ENCODE peak calls at places on chromosomes 4 and X, in ten cellular contexts. A is pancreas; G is fibroblast of gingiva; V is ovary; P is OCI-LY7; N is stimulated activated CD4-positive, alpha-beta T cell treated with anti-CD3 and anti-CD28 coated beads, Interleukin-1b, Interleukin-23, amount 100 ng/mL, for 1 hour; I is endodermal cell; S is GM12865; Z is naive B cell; L is lung microvascular endothelial cell. R is an unnamed sample.

GRCh38 chrX:49071877-49072711 is 1.7 kb downstream of the PRAF2 start:
- DNase-seq in Z (no peak), L (no peak), N (no peak), G (peak), I (peak), P (no peak), A (peak), V (peak), S (no peak), R (no peak)

GRCh38 chr4:48341776-48342558 is 638 bp downstream of the SLAIN2 start:
- DNase-seq in N (peak), L (peak), Z (no peak), I (peak), S (peak), G (peak), A (peak), V (peak), P (peak), R (peak)

GRCh38 chrX:16462912-16463311 is 187.0 kb upstream of the S100G start:
- DNase-seq in A (no peak), I (no peak), S (no peak), G (peak), Z (no peak), L (no peak), N (no peak), V (no peak), P (no peak), R (no peak)

GRCh38 chr4:2058264-2059033 is 678 bp upstream of the NAT8L start:
- DNase-seq in N (no peak), L (no peak), V (peak), A (no peak), S (no peak), I (peak), G (no peak), Z (no peak), P (no peak), R (no peak)

GRCh38 chrX:133685806-133686205 is 270.5 kb upstream of the GPC4 start:
- DNase-seq in N (no peak), P (no peak), I (no peak), S (no peak), L (no peak), V (no peak), A (no peak), G (no peak), Z (no peak), R (no peak)

GRCh38 chrX:106243376-106243775 is 75.3 kb downstream of the PWWP3B start:
- DNase-seq in N (no peak), L (no peak), I (no peak), Z (no peak), A (no peak), V (no peak), S (no peak), G (no peak), P (no peak), R (no peak)

GRCh38 chr4:77062856-77063255 is 12.9 kb downstream of the CCNI start:
- DNase-seq in I (no peak), Z (no peak), V (no peak), S (no peak), G (no peak), P (no peak), A (no peak), N (no peak), L (no peak), R (no peak)

GRCh38 chr4:3391422-3391821 is 50.3 kb upstream of the HGFAC start:
- DNase-seq in S (no peak), G (no peak), Z (no peak), P (no peak), L (no peak), A (no peak), I (no peak), V (no peak), N (no peak), R (no peak)

GRCh38 chr4:170030121-170030520 is 3.9 kb upstream of the MFAP3L start:
- DNase-seq in I (no peak), L (no peak), P (no peak), N (no peak), Z (no peak), V (no peak), G (no peak), S (no peak), A (no peak), R (no peak)

GRCh38 chr4:86653237-86653865 is 59.2 kb downstream of the PTPN13 start:
- DNase-seq in N (no peak), S (peak), V (no peak), L (peak), I (peak), Z (no peak), A (no peak), G (no peak), P (peak), R (peak)